ENCODE peak calls at places on chromosome 1, in four cellular contexts. E is hypothalamus, T is activated T-cell treated with anti-CD3 and anti-CD28 coated beads for 1 hour, C is germinal center. I is an unnamed sample.

GRCh38 chr1:5909576-5910275 is 82.5 kb downstream of the NPHP4 start:
- DNase-seq in C (no peak), T (no peak), E (no peak), I (no peak)

GRCh38 chr1:7313081-7313546 is 458.0 kb upstream of the VAMP3 start:
- DNase-seq in E (no peak), C (no peak), T (no peak), I (no peak)

GRCh38 chr1:213982814-213983588 is 4.8 kb upstream of the PROX1 start:
- DNase-seq in T (no peak), E (peak), C (no peak), I (no peak)

GRCh38 chr1:207860531-207860930 is 50.4 kb downstream of the CD34 start:
- DNase-seq in C (no peak), E (no peak), T (no peak), I (no peak)

GRCh38 chr1:16144325-16145029 is 11.4 kb downstream of the EPHA2 start:
- DNase-seq in C (no peak), E (no peak), T (no peak), I (no peak)

GRCh38 chr1:15757575-15758401 is 807 bp upstream of the FBLIM1 start:
- DNase-seq in E (no peak), C (no peak), T (no peak), I (no peak)

GRCh38 chr1:115706774-115707425 is 61.6 kb downstream of the CASQ2 start:
- DNase-seq in E (no peak), T (no peak), C (no peak), I (no peak)

GRCh38 chr1:9038881-9039760 is 12.9 kb upstream of the SLC2A7 start:
- DNase-seq in C (no peak), T (no peak), E (no peak), I (no peak)

GRCh38 chr1:23801338-23801748 is 789 bp upstream of the GALE start:
- DNase-seq in E (no peak), C (no peak), T (no peak), I (no peak)

GRCh38 chr1:156627313-156627880 is 8.2 kb downstream of the HAPLN2 start:
- DNase-seq in T (no peak), E (no peak), C (peak), I (no peak)

GRCh38 chr1:183159960-183160359 is 26.1 kb upstream of the LAMC2 start:
- DNase-seq in C (no peak), T (no peak), E (no peak), I (no peak)

GRCh38 chr1:165543651-165544452 is at the start of gene LRRC52:
- DNase-seq in E (peak), T (no peak), C (no peak), I (no peak)

GRCh38 chr1:113811353-113811887 is 856 bp downstream of the RSBN1 start:
- DNase-seq in C (peak), E (no peak), T (peak), I (no peak)

GRCh38 chr1:147225193-147225730 is at the start of gene FMO5:
- DNase-seq in C (peak), T (peak), E (peak), I (peak)

GRCh38 chr1:206568256-206568655 is 44.0 kb downstream of the EIF2D start:
- DNase-seq in E (no peak), C (no peak), T (no peak), I (no peak)

GRCh38 chr1:42282867-42283583 is 52.0 kb downstream of the FOXJ3 start:
- DNase-seq in T (no peak), C (no peak), E (no peak), I (no peak)

GRCh38 chr1:91406773-91407389 is 2.2 kb upstream of the HFM1 start:
- DNase-seq in T (no peak), C (no peak), E (no peak), I (no peak)

GRCh38 chr1:72937905-72938304 is 655.6 kb upstream of the NEGR1 start:
- DNase-seq in C (no peak), E (no peak), T (no peak), I (no peak)

GRCh38 chr1:221335161-221336101 is 406.5 kb downstream of the DUSP10 start:
- DNase-seq in T (no peak), E (no peak), C (no peak), I (no peak)

GRCh38 chr1:243582321-243582720 is 267.7 kb downstream of the AKT3 start:
- DNase-seq in C (no peak), T (no peak), E (no peak), I (no peak)

GRCh38 chr1:147209825-147210821 is 15.0 kb downstream of the FMO5 start:
- DNase-seq in C (no peak), E (no peak), T (no peak), I (no peak)

GRCh38 chr1:3924186-3924815 is 24.2 kb upstream of the C1orf174 start:
- DNase-seq in C (no peak), T (no peak), E (no peak), I (no peak)

GRCh38 chr1:66244429-66244828 is 289.5 kb upstream of the SGIP1 start:
- DNase-seq in E (peak), T (no peak), C (no peak), I (no peak)

GRCh38 chr1:2778220-2778592 is 23.3 kb downstream of the TTC34 start:
- DNase-seq in E (no peak), T (no peak), C (no peak), I (no peak)

GRCh38 chr1:87432685-87433084 is 104.0 kb downstream of the LMO4 start:
- DNase-seq in T (no peak), C (no peak), E (no peak), I (no peak)

GRCh38 chr1:205147191-205147590 is 25.4 kb upstream of the RBBP5 start:
- DNase-seq in E (no peak), C (no peak), T (no peak), I (no peak)

GRCh38 chr1:55259906-55260608 is 44.9 kb upstream of the USP24 start:
- DNase-seq in C (peak), E (no peak), T (no peak), I (no peak)

GRCh38 chr1:62515055-62515454 is 78.2 kb downstream of the USP1 start:
- DNase-seq in C (no peak), T (no peak), E (no peak), I (no peak)

GRCh38 chr1:219883400-219884332 is 44.7 kb downstream of the SLC30A10 start:
- DNase-seq in T (no peak), E (no peak), C (no peak), I (no peak)

GRCh38 chr1:66852870-66853269 is 51.8 kb upstream of the INSL5 start:
- DNase-seq in C (no peak), E (no peak), T (no peak), I (no peak)

GRCh38 chr1:93021539-93022134 is 57.4 kb upstream of the MTF2 start:
- DNase-seq in E (no peak), C (peak), T (no peak), I (no peak)

GRCh38 chr1:97743129-97743528 is 177.7 kb downstream of the DPYD start:
- DNase-seq in E (no peak), C (no peak), T (no peak), I (no peak)

GRCh38 chr1:182206628-182207239 is 145.2 kb upstream of the ZNF648 start:
- DNase-seq in T (no peak), C (no peak), E (no peak), I (no peak)